ENCODE peak calls at places on chromosomes 11 and 22, in ten cellular contexts. Q is WERI-Rb-1, K is psoas muscle, B is heart right ventricle, C is nephron progenitor cell, D is neural progenitor cell, V is kidney epithelial cell, W is tibial artery, X is fibroblast of pulmonary artery, Z is Calu3. M is an unnamed sample.
A peak's percentile ranks its signal among the peaks of the same experiment; 100 is the strongest.

GRCh38 chr22:17085277-17086091 is 684 bp downstream of the IL17RA start:
- DNase-seq in D (peak; percentile 48), C (no peak), V (no peak), B (no peak), X (no peak), W (peak; percentile 77), Z (peak; percentile 24), K (peak; percentile 65), Q (no peak), M (peak; percentile 48)

GRCh38 chr11:115226556-115226955 is 277.7 kb downstream of the CADM1 start:
- DNase-seq in D (peak; percentile 66), K (no peak), B (no peak), V (peak; percentile 91), W (no peak), Q (no peak), Z (no peak), X (peak; percentile 19), C (no peak), M (no peak)

GRCh38 chr11:74085542-74085892 is 76.6 kb upstream of the UCP3 start:
- DNase-seq in D (no peak), B (no peak), X (no peak), V (no peak), Z (no peak), W (no peak), K (no peak), C (no peak), Q (no peak), M (no peak)

GRCh38 chr11:34443136-34443535 is 4.4 kb downstream of the CAT start:
- DNase-seq in C (no peak), W (no peak), Q (no peak), B (no peak), K (no peak), V (no peak), Z (no peak), X (no peak), D (no peak), M (no peak)

GRCh38 chr11:59557940-59558643 is 46.8 kb downstream of the OR4D9 start:
- DNase-seq in C (no peak), W (no peak), Z (no peak), K (no peak), B (no peak), X (no peak), V (no peak), Q (no peak), D (peak; percentile 15), M (no peak)

GRCh38 chr11:72378704-72379383 is 55.5 kb downstream of the CLPB start:
- DNase-seq in Z (no peak), K (peak; percentile 83), D (no peak), V (no peak), B (peak; percentile 76), X (peak; percentile 25), Q (no peak), C (no peak), W (peak; percentile 91), M (peak; percentile 69)

GRCh38 chr22:33757443-33758124 is 162.7 kb downstream of the LARGE1 start:
- DNase-seq in B (no peak), Q (peak; percentile 58), X (no peak), V (no peak), W (no peak), D (peak; percentile 64), K (no peak), C (peak; percentile 41), Z (no peak), M (no peak)

GRCh38 chr11:107370390-107370789 is 87.2 kb downstream of the CWF19L2 start:
- DNase-seq in Z (no peak), C (no peak), V (no peak), W (no peak), B (no peak), K (no peak), D (no peak), X (peak; percentile 66), Q (no peak), M (no peak)

GRCh38 chr22:39178206-39179111 is 26.0 kb upstream of the CBX7 start:
- DNase-seq in Z (no peak), W (peak; percentile 42), X (peak; percentile 93), Q (no peak), K (no peak), B (no peak), V (no peak), D (no peak), C (no peak), M (no peak)

GRCh38 chr11:26549176-26549575 is 22.9 kb downstream of the MUC15 start:
- DNase-seq in B (no peak), Z (no peak), D (no peak), C (no peak), X (no peak), V (no peak), W (no peak), Q (no peak), K (no peak), M (no peak)

GRCh38 chr11:38456371-38456770 is 1858.3 kb upstream of the RAG2 start:
- DNase-seq in V (no peak), W (no peak), B (no peak), Q (no peak), D (no peak), X (no peak), Z (no peak), C (no peak), K (no peak), M (no peak)

GRCh38 chr22:28019360-28019759 is 100.3 kb upstream of the PITPNB start:
- DNase-seq in Z (no peak), D (no peak), K (peak; percentile 93), Q (no peak), W (peak; percentile 62), V (peak; percentile 43), C (no peak), B (no peak), X (no peak), M (peak; percentile 9)

GRCh38 chr11:60767388-60767811 is 10.7 kb downstream of the MS4A15 start:
- DNase-seq in Z (no peak), K (no peak), C (peak; percentile 55), B (no peak), W (peak; percentile 42), X (no peak), D (peak; percentile 52), V (no peak), Q (no peak), M (no peak)

DNA sequence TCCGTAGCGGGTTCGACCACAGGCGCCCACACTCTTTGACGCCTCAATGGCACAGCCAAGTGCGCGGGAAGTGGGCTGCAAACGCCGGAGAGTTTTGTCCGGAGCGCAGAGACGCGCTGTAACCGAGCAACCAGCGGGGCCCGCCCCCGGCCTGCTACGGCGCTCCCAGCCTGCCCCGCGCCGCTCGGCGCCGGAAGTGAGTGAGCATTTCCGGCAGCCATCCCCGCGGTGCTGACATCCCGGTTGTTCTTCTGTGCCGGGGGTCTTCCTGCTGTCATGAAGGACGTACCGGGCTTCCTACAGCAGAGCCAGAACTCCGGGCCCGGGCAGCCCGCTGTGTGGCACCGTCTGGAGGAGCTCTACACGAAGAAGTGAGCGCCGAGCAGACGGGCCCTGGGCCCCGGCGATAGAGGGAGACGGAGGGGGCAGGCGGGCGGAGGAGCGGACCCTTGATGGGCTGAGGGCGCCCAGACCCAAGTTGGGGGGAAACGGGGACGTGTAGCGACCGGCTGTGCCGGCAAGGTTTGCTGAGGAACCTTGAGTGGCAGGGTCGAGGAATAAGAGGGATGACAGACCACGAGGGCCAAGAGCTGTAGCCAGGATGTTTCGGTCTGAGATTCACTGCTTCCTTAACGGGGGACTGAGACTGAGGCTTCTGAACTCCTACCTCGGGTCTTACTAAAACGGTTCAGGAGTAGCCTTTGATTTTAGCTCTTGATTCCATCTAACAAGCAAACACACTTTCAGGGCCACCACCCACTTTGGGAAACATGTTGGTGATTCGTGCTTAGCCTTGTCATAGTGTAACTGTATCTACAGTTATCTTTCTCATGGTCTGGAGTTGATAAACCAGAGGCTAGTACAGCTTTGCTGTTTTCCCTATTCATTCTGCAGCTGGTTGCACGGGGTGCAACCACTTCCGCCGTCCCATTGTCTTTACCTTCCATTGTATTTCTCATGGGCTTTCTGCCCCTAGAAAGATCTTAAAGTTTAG is at the start of gene PSMD13:
- DNase-seq in K (peak; percentile 94), X (peak; percentile 84), B (peak; percentile 87), C (peak; percentile 91), W (peak; percentile 90), D (peak; percentile 94), Z (peak; percentile 89), V (peak; percentile 25), Q (peak; percentile 76), M (peak; percentile 88)
- TF ChIP-seq CTCF in K (no peak), X (no peak), B (no peak), C (no peak), W (no peak), D (no peak), Z (no peak), V (no peak), Q (no peak), M (no peak)

GRCh38 chr22:29949872-29950271 is 66.9 kb downstream of the MTMR3 start:
- DNase-seq in X (no peak), K (no peak), W (no peak), V (no peak), Z (no peak), B (no peak), D (no peak), C (no peak), Q (no peak), M (no peak)
- TF ChIP-seq CTCF in X (no peak), K (no peak), W (no peak), V (no peak), Z (no peak), B (no peak), D (no peak), C (no peak), Q (no peak), M (no peak)

GRCh38 chr11:124551189-124551588 is 7.7 kb upstream of the OR8B12 start:
- DNase-seq in W (no peak), Q (no peak), V (no peak), Z (no peak), C (no peak), B (no peak), K (no peak), X (no peak), D (no peak), M (no peak)
- TF ChIP-seq CTCF in W (no peak), Q (peak; percentile 33), V (no peak), Z (no peak), C (no peak), B (no peak), K (no peak), X (no peak), D (peak; percentile 36), M (no peak)

GRCh38 chr11:93123351-93123898 is 74.4 kb downstream of the SLC36A4 start:
- DNase-seq in B (peak; percentile 40), C (no peak), V (no peak), Q (no peak), Z (no peak), X (peak; percentile 66), W (no peak), D (no peak), K (no peak), M (peak; percentile 53)
- TF ChIP-seq CTCF in B (no peak), C (no peak), V (no peak), Q (no peak), Z (no peak), X (no peak), W (no peak), D (no peak), K (no peak), M (no peak)

DNA sequence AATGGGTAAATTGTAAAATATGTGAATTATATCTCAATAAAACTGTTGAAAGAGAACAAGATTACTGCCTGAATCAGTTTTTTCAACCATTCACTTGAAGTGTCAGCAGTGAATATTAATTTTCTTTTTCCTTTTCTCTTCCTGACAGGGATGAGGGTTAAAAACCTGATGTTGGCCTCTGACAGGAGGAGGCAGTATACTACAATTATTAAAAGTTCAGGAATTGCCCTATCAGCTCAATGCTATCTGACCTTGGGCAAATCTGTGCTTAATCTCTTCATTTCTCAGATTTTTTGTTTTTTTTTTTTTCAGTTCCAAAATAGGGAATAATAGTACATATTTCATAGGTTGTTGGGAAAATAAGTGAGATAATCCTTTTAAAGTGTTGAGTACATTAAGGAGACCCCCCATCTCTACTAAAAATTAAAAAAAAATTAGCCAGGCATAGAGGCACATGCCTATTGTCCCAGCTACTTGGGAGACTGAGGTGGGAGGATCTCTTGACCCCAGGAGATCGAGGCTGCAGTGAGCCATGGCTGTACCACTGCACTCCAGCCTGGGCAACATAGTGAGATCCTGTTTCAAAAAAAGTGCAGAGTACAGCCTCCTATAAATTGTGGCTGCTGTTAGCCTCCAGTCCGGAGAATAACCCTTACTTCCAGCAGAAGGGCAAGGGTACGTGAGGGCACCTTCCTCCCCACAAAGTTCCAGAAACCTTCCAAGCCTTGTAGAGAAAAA is 48.8 kb downstream of the TRIM44 start:
- DNase-seq in B (no peak), W (no peak), Z (no peak), C (no peak), X (no peak), K (no peak), D (no peak), Q (no peak), V (no peak), M (no peak)
- TF ChIP-seq CTCF in B (peak; percentile 20), W (no peak), Z (no peak), C (no peak), X (peak; percentile 19), K (no peak), D (peak; percentile 21), Q (no peak), V (no peak), M (peak; percentile 19)

M was measured in left ventricle myocardium inferior.